ENCODE peak calls at places on chromosomes 11 and 22, in seven cellular contexts. F is kidney epithelial cell, X is esophagus squamous epithelium, O is H1, R is fibroblast of pulmonary artery, C is coronary artery, S is GM20000. Z is an unnamed sample.

GRCh38 chr22:22318723-22319465 is 74.3 kb downstream of the VPREB1 start:
- DNase-seq in C (no peak), X (no peak), R (no peak), F (no peak), O (no peak), S (no peak), Z (no peak)

GRCh38 chr22:26295583-26296126 is 126.4 kb downstream of the SEZ6L start:
- DNase-seq in C (no peak), R (no peak), S (no peak), O (no peak), X (no peak), F (no peak), Z (no peak)

GRCh38 chr11:75659836-75660235 is 9.0 kb downstream of the MAP6 start:
- DNase-seq in F (no peak), O (no peak), X (no peak), R (no peak), S (no peak), C (no peak), Z (no peak)

GRCh38 chr11:58060939-58061672 is 30.4 kb downstream of the OR6Q1 start:
- DNase-seq in X (no peak), S (no peak), O (no peak), F (no peak), R (no peak), C (no peak), Z (no peak)

GRCh38 chr22:22863001-22863400 is 24.6 kb upstream of the IGLL5 start:
- DNase-seq in O (no peak), C (no peak), X (no peak), F (no peak), R (no peak), S (no peak), Z (no peak)

GRCh38 chr22:30238136-30238535 is 8.4 kb downstream of the LIF start:
- DNase-seq in F (no peak), X (no peak), S (no peak), C (no peak), R (no peak), O (no peak), Z (no peak)

GRCh38 chr22:24289138-24289537 is 18.5 kb downstream of the SPECC1L start:
- DNase-seq in X (no peak), R (peak; percentile 84), S (no peak), C (no peak), O (no peak), F (no peak), Z (no peak)

GRCh38 chr22:41034741-41035140 is 57.7 kb upstream of the EP300 start:
- DNase-seq in O (no peak), R (no peak), S (no peak), X (no peak), F (no peak), C (no peak), Z (no peak)

GRCh38 chr11:62223095-62223494 is 14.6 kb downstream of the SCGB2A1 start:
- DNase-seq in F (no peak), C (no peak), R (peak; percentile 3), O (no peak), S (no peak), X (no peak), Z (no peak)

GRCh38 chr11:57345555-57346151 is 7.5 kb downstream of the P2RX3 start:
- DNase-seq in F (no peak), X (no peak), S (peak; percentile 81), O (no peak), C (no peak), R (peak; percentile 76), Z (peak; percentile 68)

GRCh38 chr22:17974087-17974486 is 50.3 kb downstream of the MICAL3 start:
- DNase-seq in X (no peak), S (no peak), O (no peak), R (peak; percentile 48), F (no peak), C (no peak), Z (no peak)

GRCh38 chr11:113255096-113255495 is 59.3 kb upstream of the TTC12 start:
- DNase-seq in O (no peak), R (no peak), F (no peak), X (no peak), C (no peak), S (no peak), Z (no peak)

GRCh38 chr11:84398017-84398626 is 1112.0 kb upstream of the CCDC90B start:
- DNase-seq in R (peak; percentile 66), O (no peak), C (no peak), F (no peak), X (no peak), S (peak; percentile 9), Z (no peak)

GRCh38 chr22:41922336-41922735 is 4.3 kb downstream of the TNFRSF13C start:
- DNase-seq in S (no peak), X (no peak), R (no peak), F (no peak), O (no peak), C (no peak), Z (no peak)

GRCh38 chr11:130159657-130160459 is at the start of gene ST14:
- DNase-seq in S (peak; percentile 74), F (no peak), R (no peak), O (no peak), X (no peak), C (no peak), Z (peak; percentile 56)

GRCh38 chr22:27490080-27490479 is 311.5 kb downstream of the MN1 start:
- DNase-seq in R (no peak), C (no peak), S (no peak), X (no peak), F (no peak), O (no peak), Z (no peak)

GRCh38 chr22:32619614-32620426 is 145.2 kb downstream of the FBXO7 start:
- DNase-seq in S (no peak), C (no peak), R (peak; percentile 49), O (no peak), X (no peak), F (no peak), Z (no peak)

GRCh38 chr11:2883717-2884423 is 1.7 kb downstream of the CDKN1C start:
- DNase-seq in X (no peak), O (no peak), S (no peak), C (no peak), R (peak; percentile 33), F (no peak), Z (no peak)

DNA sequence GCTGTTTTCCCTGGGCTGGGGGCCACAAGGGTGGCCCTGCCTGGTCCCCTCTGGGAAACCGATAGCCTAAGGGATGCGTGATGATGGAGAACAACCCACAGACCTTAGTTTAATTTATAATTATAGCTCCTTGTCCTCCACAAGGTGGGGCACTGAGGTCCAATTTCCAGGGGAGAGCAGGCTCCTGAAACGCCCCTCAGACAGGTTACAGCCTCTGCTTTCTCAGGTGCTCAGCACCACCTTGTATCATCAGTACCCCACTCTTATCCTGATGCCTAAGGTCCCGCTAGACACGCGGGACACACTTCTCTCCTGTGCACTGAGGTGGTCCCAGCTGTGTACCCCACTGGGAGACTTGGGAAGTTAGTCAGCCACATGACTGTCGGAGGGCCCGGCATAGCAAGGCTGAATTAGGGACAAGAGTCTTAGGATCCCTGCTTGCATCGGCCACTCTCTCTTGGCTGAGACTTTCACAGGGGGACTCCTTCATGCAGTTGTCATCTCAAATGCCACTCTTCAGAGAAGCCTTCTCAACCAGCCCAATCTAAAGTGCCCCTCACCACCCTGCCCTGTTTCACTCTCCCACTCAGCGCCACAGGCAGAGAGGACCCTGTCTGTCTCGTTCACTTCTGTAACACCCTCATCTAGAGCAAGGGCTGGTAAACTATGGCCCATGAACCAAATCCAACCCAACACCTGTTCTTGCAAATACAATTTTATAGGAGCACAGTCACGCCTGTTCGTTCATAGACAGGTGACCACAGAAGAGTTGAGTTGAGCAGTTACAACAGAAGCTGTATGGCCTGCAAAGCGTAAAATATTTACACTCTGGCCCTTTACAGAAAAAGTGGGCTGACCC is 20.4 kb downstream of the SERPIND1 start:
- DNase-seq in C (no peak), O (no peak), R (no peak), F (no peak), X (no peak), S (no peak), Z (no peak)
- TF ChIP-seq CTCF in C (no peak), O (peak; percentile 12), R (no peak), F (no peak), X (no peak), S (no peak), Z (no peak)

GRCh38 chr11:106152013-106152412 is 74.6 kb downstream of the AASDHPPT start:
- DNase-seq in X (no peak), S (no peak), C (no peak), R (peak; percentile 36), O (no peak), F (no peak), Z (no peak)
- TF ChIP-seq CTCF in X (no peak), S (no peak), C (no peak), R (peak; percentile 26), O (peak; percentile 29), F (peak; percentile 18), Z (peak; percentile 16)

GRCh38 chr11:70271635-70271953 is 1.1 kb downstream of the PPFIA1 start:
- DNase-seq in O (no peak), X (no peak), R (no peak), F (no peak), C (no peak), S (no peak), Z (no peak)

GRCh38 chr11:70268526-70268925 is 2.0 kb upstream of the PPFIA1 start:
- DNase-seq in C (no peak), X (no peak), O (no peak), R (no peak), S (no peak), F (no peak), Z (no peak)

GRCh38 chr11:70272009-70272408 is 1.5 kb downstream of the PPFIA1 start:
- DNase-seq in F (no peak), S (no peak), O (no peak), C (no peak), X (no peak), R (no peak), Z (no peak)

GRCh38 chr11:70270104-70270876 is at the start of gene PPFIA1:
- DNase-seq in X (peak; percentile 65), O (peak; percentile 90), F (peak; percentile 74), S (peak; percentile 99), R (peak; percentile 93), C (peak; percentile 94), Z (peak; percentile 95)

GRCh38 chr11:70270877-70271634 is 566 bp downstream of the PPFIA1 start:
- DNase-seq in R (peak; percentile 73), F (no peak), O (no peak), C (no peak), S (peak; percentile 74), X (no peak), Z (peak; percentile 42)
- TF ChIP-seq CTCF in R (no peak), F (no peak), O (no peak), C (no peak), S (no peak), X (no peak), Z (peak; percentile 34)

GRCh38 chr11:35608502-35608901 is 9.8 kb upstream of the FJX1 start:
- DNase-seq in S (no peak), R (no peak), O (no peak), X (no peak), C (no peak), F (no peak), Z (no peak)
- TF ChIP-seq CTCF in S (no peak), R (no peak), O (no peak), X (no peak), C (no peak), F (no peak), Z (no peak)

DNA sequence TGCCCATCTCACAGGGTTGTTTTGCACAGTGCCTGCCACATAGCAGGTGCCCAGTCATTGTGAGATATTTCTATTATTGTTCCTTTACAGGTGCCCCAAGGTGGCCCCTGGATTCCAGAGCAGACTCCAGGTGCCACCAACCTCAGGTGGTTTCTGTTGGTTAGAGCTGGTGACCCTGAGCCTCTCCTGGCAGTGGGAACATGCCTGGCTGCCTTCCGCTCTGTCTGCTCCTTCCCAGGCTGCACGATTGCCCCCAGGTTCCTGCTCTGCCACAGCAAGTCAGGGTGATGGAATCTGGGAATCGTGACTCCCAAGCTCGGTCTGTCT is 12.6 kb upstream of the OMP start:
- DNase-seq in R (no peak), F (no peak), X (no peak), O (no peak), S (no peak), C (no peak), Z (no peak)
- TF ChIP-seq CTCF in R (no peak), F (no peak), X (no peak), O (no peak), S (no peak), C (no peak), Z (no peak)